ENCODE peak calls at places on chromosomes 7 and 10, in seven cellular contexts. H is activated T-cell treated with anti-CD3 and anti-CD28 coated beads for 48 hours; K is HL-60; X is SK-N-DZ; L is psoas muscle; C is NCI-H2171 treated with DMSO at 0.1 percent for 48 hours; U is CD8-positive, alpha-beta T cell. S is an unnamed sample.

GRCh38 chr10:122990278-122990677 is 10.1 kb downstream of the PSTK start:
- DNase-seq in H (no peak), K (no peak), X (no peak), L (no peak), C (peak), U (no peak), S (no peak)

GRCh38 chr10:46028584-46029570 is 1.5 kb downstream of the NCOA4 start:
- DNase-seq in H (no peak), K (no peak), X (peak), L (no peak), C (peak), U (peak), S (no peak)

GRCh38 chr7:84070101-84070500 is 124.5 kb downstream of the SEMA3A start:
- DNase-seq in H (no peak), K (no peak), X (no peak), L (no peak), C (no peak), U (no peak), S (no peak)

GRCh38 chr10:95430231-95430951 is 130.8 kb downstream of the SORBS1 start:
- DNase-seq in H (peak), K (peak), X (peak), L (no peak), C (peak), U (peak), S (no peak)

GRCh38 chr7:151459726-151460473 is 20.0 kb upstream of the CRYGN start:
- DNase-seq in H (no peak), K (no peak), X (peak), L (peak), C (peak), U (no peak), S (peak)

GRCh38 chr10:33657154-33657900 is 322.9 kb upstream of the NRP1 start:
- DNase-seq in H (no peak), K (no peak), X (peak), L (no peak), C (no peak), U (no peak), S (no peak)

GRCh38 chr10:104223304-104223703 is 8.9 kb downstream of the CFAP43 start:
- DNase-seq in H (no peak), K (no peak), X (no peak), L (no peak), C (no peak), U (no peak), S (no peak)

GRCh38 chr7:99551767-99552463 is at the start of gene FAM200A:
- DNase-seq in H (peak), K (peak), X (peak), L (peak), C (peak), U (peak), S (peak)

GRCh38 chr10:124742418-124743187 is 1.6 kb downstream of the FAM53B start:
- DNase-seq in H (no peak), K (no peak), X (peak), L (peak), C (peak), U (no peak), S (peak)

GRCh38 chr7:20141666-20142065 is 75.5 kb downstream of the MACC1 start:
- DNase-seq in H (no peak), K (no peak), X (peak), L (no peak), C (no peak), U (no peak), S (no peak)

GRCh38 chr10:71084061-71084817 is 128.1 kb upstream of the UNC5B start:
- DNase-seq in H (no peak), K (no peak), X (no peak), L (no peak), C (no peak), U (no peak), S (peak)

GRCh38 chr7:89001306-89001705 is 205.8 kb upstream of the TEX47 start:
- DNase-seq in H (no peak), K (no peak), X (no peak), L (no peak), C (no peak), U (no peak), S (no peak)

GRCh38 chr10:48309711-48310226 is 3.3 kb downstream of the MAPK8 start:
- DNase-seq in H (no peak), K (no peak), X (peak), L (no peak), C (peak), U (no peak), S (no peak)

GRCh38 chr10:2282194-2282593 is 544.9 kb upstream of the ADARB2 start:
- DNase-seq in H (no peak), K (no peak), X (no peak), L (no peak), C (no peak), U (no peak), S (no peak)

S was measured in aorta.